ENCODE peak calls at places on chromosomes 7 and 10, in ten cellular contexts. I is HCT116, F is astrocyte of the cerebellum, B is astrocyte of the spinal cord, O is HL-60, R is heart right ventricle, M is fibroblast of lung, X is fibroblast of the aortic adventitia, U is lower lobe of right lung, P is PC-3. C is an unnamed sample.

GRCh38 chr7:53811555-53812079 is 730.6 kb upstream of the VSTM2A start:
- DNase-seq in F (no peak), M (no peak), P (peak), O (no peak), I (no peak), B (no peak), X (no peak), R (no peak), U (no peak), C (no peak)

GRCh38 chr10:7666253-7667023 is at the start of gene ITIH5:
- DNase-seq in X (no peak), M (no peak), P (no peak), F (no peak), I (no peak), R (peak), U (no peak), O (no peak), B (no peak), C (no peak)

GRCh38 chr10:26365681-26366327 is 72.3 kb upstream of the APBB1IP start:
- DNase-seq in R (no peak), O (peak), M (no peak), B (no peak), U (no peak), I (no peak), P (no peak), X (no peak), F (no peak), C (peak)

GRCh38 chr10:102514487-102515311 is 10.9 kb downstream of the SUFU start:
- DNase-seq in O (no peak), R (no peak), B (no peak), I (no peak), F (no peak), X (no peak), U (no peak), P (no peak), M (no peak), C (peak)

GRCh38 chr10:114856544-114857287 is 35.1 kb downstream of the FHIP2A start:
- DNase-seq in R (no peak), X (peak), B (peak), M (peak), U (no peak), I (no peak), P (peak), O (no peak), F (peak), C (peak)

GRCh38 chr7:40008218-40008815 is 58.3 kb downstream of the CDK13 start:
- DNase-seq in U (no peak), B (peak), X (peak), O (no peak), F (peak), R (no peak), M (peak), I (no peak), P (peak), C (peak)

GRCh38 chr10:13053794-13054462 is 46.0 kb upstream of the OPTN start:
- DNase-seq in B (no peak), I (no peak), R (no peak), M (no peak), F (no peak), O (no peak), U (no peak), X (no peak), P (peak), C (no peak)

GRCh38 chr10:63618552-63618951 is 97.4 kb downstream of the REEP3 start:
- DNase-seq in O (no peak), I (no peak), P (no peak), U (no peak), X (no peak), R (no peak), B (no peak), M (no peak), F (no peak), C (no peak)

GRCh38 chr7:29969706-29970105 is 19.9 kb downstream of the SCRN1 start:
- DNase-seq in R (no peak), U (no peak), F (no peak), M (no peak), X (no peak), O (no peak), P (no peak), I (no peak), B (no peak), C (no peak)

GRCh38 chr10:13990392-13990805 is 340.3 kb downstream of the FRMD4A start:
- DNase-seq in O (no peak), M (peak), B (no peak), I (no peak), U (no peak), F (no peak), X (peak), P (no peak), R (peak), C (no peak)

GRCh38 chr10:29962451-29962850 is 96.9 kb downstream of the JCAD start:
- DNase-seq in R (no peak), F (no peak), B (no peak), P (no peak), X (no peak), U (no peak), O (no peak), I (no peak), M (no peak), C (no peak)

GRCh38 chr7:30596043-30596641 is 1.5 kb downstream of the GARS1 start:
- DNase-seq in F (no peak), I (no peak), O (no peak), B (peak), R (no peak), U (no peak), X (peak), M (peak), P (peak), C (no peak)

GRCh38 chr7:6159097-6159483 is 113.3 kb downstream of the CYTH3 start:
- DNase-seq in P (no peak), X (no peak), I (no peak), B (no peak), O (no peak), U (peak), M (no peak), F (no peak), R (no peak), C (no peak)

GRCh38 chr7:108351715-108352114 is 104.5 kb downstream of the NRCAM start:
- DNase-seq in R (no peak), I (no peak), B (no peak), M (no peak), F (no peak), U (no peak), X (no peak), P (peak), O (no peak), C (no peak)

GRCh38 chr7:67854784-67855183 is 858.2 kb downstream of the TYW1 start:
- DNase-seq in F (no peak), O (no peak), B (no peak), R (no peak), I (no peak), U (no peak), X (no peak), P (no peak), M (no peak), C (no peak)

GRCh38 chr7:117780832-117781231 is 92.4 kb downstream of the CTTNBP2 start:
- DNase-seq in U (no peak), X (peak), O (no peak), R (no peak), B (peak), F (no peak), M (peak), I (no peak), P (no peak), C (no peak)

GRCh38 chr7:98168904-98169621 is 42.2 kb upstream of the BHLHA15 start:
- DNase-seq in U (no peak), R (no peak), P (no peak), F (no peak), O (no peak), B (no peak), M (no peak), X (no peak), I (no peak), C (no peak)
- TF ChIP-seq CTCF in U (no peak), R (no peak), P (no peak), F (no peak), O (no peak), B (no peak), M (no peak), X (no peak), I (no peak), C (no peak)

DNA sequence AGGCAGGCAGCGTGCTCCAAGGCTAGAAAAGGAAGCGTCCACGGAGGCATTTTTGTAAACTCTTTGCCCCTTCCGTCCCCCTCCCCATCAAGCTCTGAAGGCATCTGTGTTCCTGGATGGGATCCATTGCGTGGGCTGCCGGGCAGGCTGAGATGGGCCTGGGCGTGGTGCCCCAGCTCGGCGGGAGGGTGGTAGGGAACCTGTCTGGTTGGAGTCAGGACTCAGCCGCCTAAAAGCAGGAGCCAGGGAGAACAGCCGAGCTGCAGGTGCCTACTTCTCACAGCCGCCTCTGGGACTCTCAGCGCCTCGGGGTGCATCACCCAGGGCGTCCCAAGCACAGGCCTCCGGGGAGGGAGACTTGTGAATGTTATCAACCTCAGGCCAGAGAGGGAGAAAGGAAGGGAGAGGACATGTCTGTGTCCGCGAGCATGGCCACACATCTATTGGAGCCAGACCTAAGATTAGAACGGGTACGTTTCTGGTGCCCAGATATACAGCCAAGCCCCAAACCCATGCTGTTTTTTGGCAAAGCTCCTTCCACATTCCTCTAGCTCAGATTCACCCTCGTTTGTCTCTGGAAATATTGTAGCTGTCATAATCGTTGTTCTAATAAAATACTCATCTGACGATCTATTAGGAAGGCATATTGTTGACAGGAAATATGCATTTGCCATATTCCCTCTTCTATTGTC is 48.6 kb upstream of the CTBP2 start:
- DNase-seq in I (no peak), U (no peak), F (peak), X (no peak), R (no peak), P (no peak), O (no peak), B (no peak), M (no peak), C (no peak)
- H3K4me3 ChIP-seq in I (no peak), U (no peak), F (no peak), X (no peak), R (no peak), P (no peak), O (no peak), B (no peak), M (no peak), C (no peak)

DNA sequence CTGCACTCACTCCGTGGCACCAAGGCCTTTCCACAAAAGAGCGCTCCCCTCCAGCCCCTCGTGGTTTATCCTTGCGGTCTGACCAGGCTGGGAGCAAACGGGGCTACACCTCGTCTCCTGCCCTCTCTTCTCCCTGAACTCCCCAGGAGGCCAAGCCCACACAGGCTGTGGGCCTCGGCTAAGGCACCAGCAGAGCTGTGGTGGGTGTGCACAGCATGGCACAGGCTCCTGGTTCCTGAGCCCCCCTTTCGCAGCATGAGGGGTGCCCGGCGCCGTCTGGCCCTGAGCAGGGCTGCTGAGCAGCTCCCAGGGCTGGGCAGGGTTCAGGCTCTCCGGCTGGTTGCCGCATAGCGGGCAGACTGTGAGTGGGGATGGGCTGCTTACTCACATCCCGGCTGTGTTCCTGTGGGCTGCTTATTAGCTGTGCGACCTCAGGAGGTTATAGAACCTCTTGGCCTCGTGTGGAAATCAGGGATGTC is 90.4 kb downstream of the ZMIZ1 start:
- DNase-seq in F (no peak), M (peak), O (no peak), R (no peak), U (no peak), P (peak), B (peak), X (peak), I (no peak), C (no peak)
- TF ChIP-seq CTCF in F (no peak), M (no peak), O (no peak), R (no peak), U (no peak), P (no peak), B (no peak), X (no peak), I (no peak), C (no peak)

GRCh38 chr7:1095621-1096155 is 7.8 kb downstream of the GPER1 start:
- DNase-seq in I (no peak), B (peak), X (no peak), M (no peak), P (no peak), O (no peak), U (no peak), R (no peak), F (no peak), C (no peak)

GRCh38 chr7:1098243-1099153 is 10.6 kb downstream of the GPER1 start:
- DNase-seq in X (no peak), B (no peak), P (no peak), R (no peak), U (no peak), O (no peak), I (no peak), F (no peak), M (no peak), C (no peak)

GRCh38 chr7:1097120-1097504 is 9.2 kb downstream of the GPER1 start:
- DNase-seq in B (no peak), R (no peak), U (no peak), I (no peak), X (no peak), P (no peak), F (no peak), M (no peak), O (no peak), C (no peak)

GRCh38 chr7:1094870-1095269 is 7.0 kb downstream of the GPER1 start:
- DNase-seq in R (no peak), X (no peak), O (no peak), I (no peak), F (no peak), B (no peak), M (no peak), U (no peak), P (no peak), C (no peak)

DNA sequence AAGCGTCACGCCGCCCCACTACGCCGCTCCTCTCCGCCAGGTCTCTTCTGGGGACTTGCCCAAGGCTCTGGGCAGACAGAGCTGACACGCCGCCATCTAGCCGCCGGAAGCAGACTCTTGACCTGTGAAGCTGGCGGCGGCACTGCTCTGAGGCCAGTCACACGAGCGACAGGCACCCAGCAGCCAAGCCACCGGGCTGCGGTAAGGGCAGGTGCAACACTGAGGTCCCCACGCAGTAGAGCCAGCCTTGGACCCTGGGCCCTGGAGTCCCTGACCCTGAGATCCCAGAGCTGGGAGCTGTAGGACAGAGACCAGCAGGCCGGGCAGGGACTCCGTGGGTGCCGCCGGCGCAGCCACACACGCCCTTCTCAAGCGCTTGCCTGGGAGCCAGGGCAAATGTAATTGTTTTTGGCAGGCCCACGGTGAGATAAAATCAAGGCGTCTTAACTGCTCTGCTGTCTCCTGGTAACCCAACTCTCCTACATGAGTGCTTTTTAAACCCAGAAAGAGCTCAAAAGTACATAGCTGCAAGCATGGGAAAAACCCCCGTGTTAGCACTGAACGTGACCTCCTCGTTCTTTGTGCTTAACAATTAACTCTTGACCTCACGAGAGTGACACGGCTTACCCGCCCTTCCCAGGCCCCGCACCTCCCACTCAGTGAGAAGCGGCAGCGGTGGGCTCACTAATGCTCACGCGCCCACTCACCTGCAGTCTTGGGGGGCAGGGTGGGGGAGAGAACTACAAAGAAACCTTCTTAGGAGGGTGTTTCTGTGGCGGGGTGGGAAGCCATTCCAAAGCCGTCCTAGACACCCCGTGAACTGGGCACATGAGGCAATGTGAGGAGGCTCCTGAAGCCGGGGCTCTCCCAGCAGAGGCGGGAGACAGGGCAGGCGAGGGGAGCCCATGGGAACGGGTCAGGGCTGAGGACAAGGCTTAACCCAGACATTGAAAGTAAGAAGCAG is 8.5 kb downstream of the GPER1 start:
- DNase-seq in U (peak), F (no peak), O (no peak), B (no peak), R (no peak), P (no peak), X (peak), M (peak), I (no peak), C (no peak)
- H3K4me3 ChIP-seq in U (no peak), F (no peak), O (no peak), B (no peak), R (peak), P (no peak), X (no peak), M (no peak), I (no peak), C (no peak)

GRCh38 chr10:132219486-132219885 is 32.7 kb downstream of the DPYSL4 start:
- DNase-seq in R (no peak), X (no peak), F (no peak), I (no peak), U (no peak), M (no peak), P (no peak), O (no peak), B (no peak), C (no peak)
- TF ChIP-seq CTCF in R (no peak), X (peak), F (no peak), I (no peak), U (no peak), M (no peak), P (peak), O (no peak), B (peak), C (peak)

GRCh38 chr10:100570518-100570865 is 34.7 kb downstream of the HIF1AN start:
- DNase-seq in M (no peak), I (no peak), O (no peak), X (no peak), F (no peak), R (no peak), P (no peak), B (no peak), U (no peak), C (no peak)
- H3K4me3 ChIP-seq in M (no peak), I (peak), O (no peak), X (no peak), F (no peak), R (no peak), P (no peak), B (no peak), U (no peak), C (no peak)

GRCh38 chr7:27688056-27688455 is 25.4 kb upstream of the HIBADH start:
- DNase-seq in I (no peak), X (no peak), F (no peak), M (no peak), O (no peak), U (no peak), R (no peak), P (no peak), B (no peak), C (no peak)

GRCh38 chr7:27686315-27686714 is 23.6 kb upstream of the HIBADH start:
- DNase-seq in I (no peak), X (peak), O (no peak), B (no peak), R (no peak), P (peak), F (no peak), U (no peak), M (peak), C (no peak)

GRCh38 chr7:27690649-27691048 is 28.0 kb upstream of the HIBADH start:
- DNase-seq in R (no peak), O (no peak), I (no peak), U (no peak), B (no peak), P (no peak), X (no peak), M (no peak), F (no peak), C (no peak)

GRCh38 chr7:27689045-27689877 is 26.6 kb upstream of the HIBADH start:
- DNase-seq in P (peak), F (no peak), O (no peak), U (no peak), X (peak), M (no peak), I (no peak), R (no peak), B (no peak), C (no peak)

GRCh38 chr7:27689878-27690164 is 27.1 kb upstream of the HIBADH start:
- DNase-seq in U (no peak), M (no peak), B (no peak), R (no peak), X (no peak), F (no peak), P (no peak), O (no peak), I (no peak), C (no peak)
- TF ChIP-seq CTCF in U (no peak), M (no peak), B (no peak), R (no peak), X (no peak), F (no peak), P (peak), O (no peak), I (no peak), C (no peak)

C was measured in epithelial cell of proximal tubule.